ENCODE peak calls at places on chromosomes 12 and 14, in nine cellular contexts. One of them, this sample, is unnamed.

GRCh38 chr14:89870335-89870734 is 84.2 kb downstream of the EFCAB11 start:
- DNase-seq in myocyte: no peak
- DNase-seq in fibroblast of pulmonary artery: no peak
- DNase-seq in stimulated activated CD4-positive, alpha-beta T cell treated with anti-CD3 and anti-CD28 coated beads, Interleukin-4, amount 100 ng/mL, for 48 hours: no peak
- DNase-seq in left lung: no peak
- DNase-seq in DMS53: no peak
- DNase-seq in activated naive CD4-positive, alpha-beta T cell: no peak
- DNase-seq in activated naive CD8-positive, alpha-beta T cell treated with anti-CD3 and anti-CD28 coated beads, Interleukin-2, amount 50 U/mL, for 24 hours: no peak
- DNase-seq in transverse colon: no peak
- DNase-seq in this sample: no peak

GRCh38 chr12:32264995-32265394 is 134.4 kb upstream of the FGD4 start:
- DNase-seq in stimulated activated CD4-positive, alpha-beta T cell treated with anti-CD3 and anti-CD28 coated beads, Interleukin-4, amount 100 ng/mL, for 48 hours: no peak
- DNase-seq in DMS53: no peak
- DNase-seq in left lung: no peak
- DNase-seq in activated naive CD4-positive, alpha-beta T cell: no peak
- DNase-seq in transverse colon: no peak
- DNase-seq in myocyte: peak
- DNase-seq in fibroblast of pulmonary artery: peak
- DNase-seq in activated naive CD8-positive, alpha-beta T cell treated with anti-CD3 and anti-CD28 coated beads, Interleukin-2, amount 50 U/mL, for 24 hours: no peak
- DNase-seq in this sample: no peak

GRCh38 chr12:68791897-68792481 is 16.0 kb upstream of the MDM2 start:
- DNase-seq in left lung: no peak
- DNase-seq in activated naive CD4-positive, alpha-beta T cell: no peak
- DNase-seq in activated naive CD8-positive, alpha-beta T cell treated with anti-CD3 and anti-CD28 coated beads, Interleukin-2, amount 50 U/mL, for 24 hours: no peak
- DNase-seq in fibroblast of pulmonary artery: no peak
- DNase-seq in stimulated activated CD4-positive, alpha-beta T cell treated with anti-CD3 and anti-CD28 coated beads, Interleukin-4, amount 100 ng/mL, for 48 hours: no peak
- DNase-seq in myocyte: no peak
- DNase-seq in DMS53: no peak
- DNase-seq in transverse colon: no peak
- DNase-seq in this sample: no peak

GRCh38 chr14:76926521-76927251 is 100.5 kb downstream of the LRRC74A start:
- DNase-seq in myocyte: peak
- DNase-seq in stimulated activated CD4-positive, alpha-beta T cell treated with anti-CD3 and anti-CD28 coated beads, Interleukin-4, amount 100 ng/mL, for 48 hours: no peak
- DNase-seq in transverse colon: no peak
- DNase-seq in activated naive CD4-positive, alpha-beta T cell: peak
- DNase-seq in fibroblast of pulmonary artery: peak
- DNase-seq in left lung: no peak
- DNase-seq in activated naive CD8-positive, alpha-beta T cell treated with anti-CD3 and anti-CD28 coated beads, Interleukin-2, amount 50 U/mL, for 24 hours: peak
- DNase-seq in DMS53: peak
- DNase-seq in this sample: peak

GRCh38 chr12:49658276-49658675 is 34.9 kb downstream of the PRPF40B start:
- DNase-seq in DMS53: no peak
- DNase-seq in myocyte: no peak
- DNase-seq in left lung: no peak
- DNase-seq in activated naive CD8-positive, alpha-beta T cell treated with anti-CD3 and anti-CD28 coated beads, Interleukin-2, amount 50 U/mL, for 24 hours: no peak
- DNase-seq in transverse colon: no peak
- DNase-seq in fibroblast of pulmonary artery: no peak
- DNase-seq in activated naive CD4-positive, alpha-beta T cell: no peak
- DNase-seq in stimulated activated CD4-positive, alpha-beta T cell treated with anti-CD3 and anti-CD28 coated beads, Interleukin-4, amount 100 ng/mL, for 48 hours: no peak
- DNase-seq in this sample: no peak

GRCh38 chr14:91515979-91516378 is 5.9 kb upstream of the PPP4R3A start:
- DNase-seq in activated naive CD4-positive, alpha-beta T cell: no peak
- DNase-seq in DMS53: no peak
- DNase-seq in fibroblast of pulmonary artery: no peak
- DNase-seq in myocyte: no peak
- DNase-seq in transverse colon: no peak
- DNase-seq in stimulated activated CD4-positive, alpha-beta T cell treated with anti-CD3 and anti-CD28 coated beads, Interleukin-4, amount 100 ng/mL, for 48 hours: no peak
- DNase-seq in activated naive CD8-positive, alpha-beta T cell treated with anti-CD3 and anti-CD28 coated beads, Interleukin-2, amount 50 U/mL, for 24 hours: no peak
- DNase-seq in left lung: no peak
- DNase-seq in this sample: no peak

GRCh38 chr14:54356172-54356571 is 40.6 kb upstream of the CDKN3 start:
- DNase-seq in activated naive CD8-positive, alpha-beta T cell treated with anti-CD3 and anti-CD28 coated beads, Interleukin-2, amount 50 U/mL, for 24 hours: no peak
- DNase-seq in left lung: no peak
- DNase-seq in fibroblast of pulmonary artery: no peak
- DNase-seq in transverse colon: no peak
- DNase-seq in myocyte: no peak
- DNase-seq in DMS53: peak
- DNase-seq in stimulated activated CD4-positive, alpha-beta T cell treated with anti-CD3 and anti-CD28 coated beads, Interleukin-4, amount 100 ng/mL, for 48 hours: no peak
- DNase-seq in activated naive CD4-positive, alpha-beta T cell: no peak
- DNase-seq in this sample: no peak

GRCh38 chr12:47020211-47020821 is 59.1 kb upstream of the PCED1B start:
- DNase-seq in transverse colon: no peak
- DNase-seq in myocyte: no peak
- DNase-seq in activated naive CD4-positive, alpha-beta T cell: no peak
- DNase-seq in activated naive CD8-positive, alpha-beta T cell treated with anti-CD3 and anti-CD28 coated beads, Interleukin-2, amount 50 U/mL, for 24 hours: no peak
- DNase-seq in fibroblast of pulmonary artery: no peak
- DNase-seq in stimulated activated CD4-positive, alpha-beta T cell treated with anti-CD3 and anti-CD28 coated beads, Interleukin-4, amount 100 ng/mL, for 48 hours: no peak
- DNase-seq in left lung: no peak
- DNase-seq in DMS53: no peak
- DNase-seq in this sample: no peak

This sample was measured in activated T-helper 1 cell treated with anti-CD3 and anti-CD28 coated beads, Interleukin-2, amount 50 U/mL, for 16 hours.